ENCODE peak calls at places on chromosomes 3 and 15, in seven cellular contexts. L, I, Y, Z, M, X and G are unnamed samples.

GRCh38 chr3:72462611-72463011 is 385.6 kb downstream of the SHQ1 start:
- DNase-seq in L (no peak), I (no peak), Y (no peak), Z (peak; percentile 42), M (no peak), X (no peak), G (no peak)

GRCh38 chr15:83053151-83053550 is 13.9 kb downstream of the BTBD1 start:
- DNase-seq in L (peak; percentile 86), I (no peak), Y (no peak), Z (no peak), M (no peak), X (no peak), G (no peak)

GRCh38 chr15:33068007-33068441 is 126.5 kb downstream of the FMN1 start:
- DNase-seq in L (no peak), I (no peak), Y (no peak), Z (peak; percentile 41), M (no peak), X (no peak), G (peak; percentile 70)

GRCh38 chr15:93205413-93205812 is 116.4 kb upstream of the RGMA start:
- DNase-seq in L (no peak), I (no peak), Y (no peak), Z (no peak), M (no peak), X (no peak), G (no peak)

GRCh38 chr3:32181370-32181769 is 57.1 kb upstream of the CMTM8 start:
- DNase-seq in L (no peak), I (no peak), Y (no peak), Z (no peak), M (no peak), X (no peak), G (no peak)

GRCh38 chr3:96192951-96193350 is 621.4 kb upstream of the EPHA6 start:
- DNase-seq in L (no peak), I (no peak), Y (no peak), Z (no peak), M (no peak), X (no peak), G (no peak)

GRCh38 chr15:65365229-65365628 is 12.6 kb downstream of the IGDCC3 start:
- DNase-seq in L (no peak), I (peak; percentile 20), Y (no peak), Z (no peak), M (no peak), X (no peak), G (no peak)

GRCh38 chr3:182671942-182672341 is 121.4 kb upstream of the ATP11B start:
- DNase-seq in L (peak; percentile 3), I (no peak), Y (no peak), Z (no peak), M (no peak), X (no peak), G (no peak)

GRCh38 chr3:129824926-129825541 is 68.5 kb downstream of the TMCC1 start:
- DNase-seq in L (peak; percentile 58), I (no peak), Y (no peak), Z (peak; percentile 46), M (no peak), X (peak; percentile 62), G (peak; percentile 33)

GRCh38 chr3:140273542-140274195 is 338.7 kb downstream of the CLSTN2 start:
- DNase-seq in L (no peak), I (no peak), Y (no peak), Z (no peak), M (no peak), X (no peak), G (no peak)

GRCh38 chr15:100890059-100890720 is 10.6 kb downstream of the ALDH1A3 start:
- DNase-seq in L (no peak), I (no peak), Y (no peak), Z (no peak), M (peak; percentile 5), X (no peak), G (no peak)

GRCh38 chr15:76533060-76533955 is 196.7 kb downstream of the ISL2 start:
- DNase-seq in L (peak; percentile 2), I (no peak), Y (no peak), Z (no peak), M (no peak), X (no peak), G (no peak)

GRCh38 chr3:171614318-171614967 is 154.2 kb upstream of the TNIK start:
- DNase-seq in L (peak; percentile 41), I (peak; percentile 69), Y (no peak), Z (peak; percentile 19), M (peak; percentile 47), X (no peak), G (no peak)

GRCh38 chr3:195882002-195882441 is 26.3 kb downstream of the TNK2 start:
- DNase-seq in L (no peak), I (peak; percentile 57), Y (no peak), Z (no peak), M (no peak), X (no peak), G (no peak)

GRCh38 chr3:127612966-127613365 is 14.8 kb downstream of the MCM2 start:
- DNase-seq in L (no peak), I (no peak), Y (no peak), Z (no peak), M (no peak), X (no peak), G (no peak)

GRCh38 chr3:73653877-73654276 is 29.1 kb upstream of the PDZRN3 start:
- DNase-seq in L (peak; percentile 63), I (no peak), Y (no peak), Z (no peak), M (no peak), X (no peak), G (no peak)

GRCh38 chr3:71453822-71454512 is 129.6 kb downstream of the FOXP1 start:
- DNase-seq in L (no peak), I (no peak), Y (no peak), Z (no peak), M (no peak), X (no peak), G (no peak)

GRCh38 chr3:141020139-141020940 is 30.8 kb upstream of the SPSB4 start:
- DNase-seq in L (no peak), I (no peak), Y (no peak), Z (no peak), M (no peak), X (no peak), G (no peak)

GRCh38 chr3:95037097-95037496 is 974.2 kb downstream of the NSUN3 start:
- DNase-seq in L (no peak), I (no peak), Y (no peak), Z (no peak), M (no peak), X (no peak), G (no peak)

GRCh38 chr15:96230557-96231181 is 99.8 kb upstream of the NR2F2 start:
- DNase-seq in L (peak; percentile 72), I (no peak), Y (no peak), Z (no peak), M (no peak), X (no peak), G (peak; percentile 69)

GRCh38 chr3:11373235-11373634 is 101.0 kb downstream of the ATG7 start:
- DNase-seq in L (no peak), I (no peak), Y (no peak), Z (no peak), M (no peak), X (no peak), G (no peak)

GRCh38 chr15:64888336-64888735 is 23.4 kb upstream of the ANKDD1A start:
- DNase-seq in L (no peak), I (no peak), Y (no peak), Z (no peak), M (no peak), X (no peak), G (no peak)

GRCh38 chr3:12400795-12401194 is 83.5 kb upstream of the TSEN2 start:
- DNase-seq in L (peak; percentile 86), I (no peak), Y (no peak), Z (no peak), M (no peak), X (no peak), G (no peak)

GRCh38 chr15:36501063-36501678 is 78.3 kb upstream of the CDIN1 start:
- DNase-seq in L (peak; percentile 79), I (no peak), Y (no peak), Z (peak; percentile 37), M (peak; percentile 29), X (no peak), G (peak; percentile 48)

GRCh38 chr15:62769604-62770003 is 272.9 kb upstream of the TPM1 start:
- DNase-seq in L (peak; percentile 84), I (no peak), Y (no peak), Z (no peak), M (no peak), X (no peak), G (peak; percentile 62)

GRCh38 chr15:49435201-49435600 is 12.2 kb downstream of the FGF7 start:
- DNase-seq in L (peak; percentile 80), I (no peak), Y (no peak), Z (no peak), M (no peak), X (no peak), G (no peak)

GRCh38 chr3:42733501-42734262 is 31.1 kb upstream of the HHATL start:
- DNase-seq in L (no peak), I (no peak), Y (no peak), Z (no peak), M (no peak), X (no peak), G (peak; percentile 32)

GRCh38 chr15:66023322-66023972 is 154.2 kb downstream of the RAB11A start:
- DNase-seq in L (no peak), I (no peak), Y (no peak), Z (no peak), M (no peak), X (no peak), G (no peak)

GRCh38 chr3:138180375-138181029 is 5.8 kb upstream of the DBR1 start:
- DNase-seq in L (peak; percentile 47), I (no peak), Y (no peak), Z (no peak), M (no peak), X (peak; percentile 54), G (no peak)

GRCh38 chr3:16511561-16512434 is 1.7 kb downstream of the RFTN1 start:
- DNase-seq in L (peak; percentile 92), I (peak; percentile 87), Y (peak; percentile 58), Z (peak; percentile 67), M (peak; percentile 63), X (peak; percentile 90), G (peak; percentile 79)
- H3K4me1 ChIP-seq in L (peaks cover 19% of the 10 kb centered on the region), I (peaks cover 97% of the 10 kb centered on the region), Y (peaks cover 38% of the 10 kb centered on the region), Z (peaks cover 29% of the 10 kb centered on the region), M (peaks cover 5% of the 10 kb centered on the region), X (peaks cover 84% of the 10 kb centered on the region), G (peaks cover 58% of the 10 kb centered on the region)

GRCh38 chr3:120066634-120067033 is 27.6 kb downstream of the GSK3B start:
- DNase-seq in L (no peak), I (no peak), Y (no peak), Z (no peak), M (no peak), X (no peak), G (no peak)
- H3K27ac ChIP-seq in L (no peak overlapping the region), I (no peak overlapping the region), Y (no peak overlapping the region), Z (no peak overlapping the region), M (no peak overlapping the region), X (no peak overlapping the region), G (no peak overlapping the region)

DNA sequence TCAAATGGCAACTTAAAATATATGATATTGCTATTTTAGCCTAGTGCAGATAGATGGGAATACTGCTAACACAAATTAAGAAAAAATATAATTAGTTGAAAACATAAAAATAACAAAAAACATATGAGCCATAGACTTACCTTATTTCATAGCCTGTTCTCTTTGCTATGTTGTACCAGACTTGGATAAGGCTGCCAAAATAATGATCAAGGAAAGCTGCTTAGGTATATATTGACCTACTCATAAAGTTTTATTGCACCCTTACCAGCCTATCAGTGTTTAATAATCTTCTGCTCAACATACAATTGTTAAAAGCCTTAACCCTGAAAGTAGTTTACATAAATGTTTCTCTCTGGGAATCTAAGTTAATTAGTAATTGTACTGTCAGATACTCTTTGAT is at the start of gene SI:
- DNase-seq in L (no peak), I (no peak), Y (no peak), Z (no peak), M (no peak), X (no peak), G (no peak)
- H3K4me3 ChIP-seq in L (no peak within 1 kb of the TSS), I (no peak within 1 kb of the TSS), Y (no peak within 1 kb of the TSS), Z (no peak within 1 kb of the TSS), M (no peak within 1 kb of the TSS), X (no peak within 1 kb of the TSS), G (no peak within 1 kb of the TSS)

GRCh38 chr3:143958966-143959365 is 12.7 kb upstream of the DIPK2A start:
- DNase-seq in L (no peak), I (no peak), Y (no peak), Z (no peak), M (no peak), X (no peak), G (no peak)
- H3K4me1 ChIP-seq in L (no peaks in the 10 kb centered on the region), I (peaks cover 5% of the 10 kb centered on the region), Y (no peaks in the 10 kb centered on the region), Z (no peaks in the 10 kb centered on the region), M (no peaks in the 10 kb centered on the region), X (peaks cover 7% of the 10 kb centered on the region), G (no peaks in the 10 kb centered on the region)